ENCODE peak calls at places on chromosomes 16 and 17, in eight cellular contexts. One of them, this sample, is unnamed.

GRCh38 chr16:70551788-70552187 is 28.2 kb downstream of the SF3B3 start:
- DNase-seq in EL: no peak
- DNase-seq in activated CD4-positive, alpha-beta T cell treated with anti-CD3 and anti-CD28 coated beads, Interleukin-2, amount 50 U/mL, for 1 hour: no peak
- DNase-seq in colonic mucosa: no peak
- DNase-seq in bronchial epithelial cell: no peak
- DNase-seq in heart left ventricle: no peak
- DNase-seq in GM23248: no peak
- DNase-seq in posterior cingulate gyrus: no peak
- DNase-seq in this sample: no peak

GRCh38 chr17:34451313-34451712 is 88.3 kb upstream of the CCL1 start:
- DNase-seq in GM23248: peak; percentile 25
- DNase-seq in heart left ventricle: no peak
- DNase-seq in bronchial epithelial cell: no peak
- DNase-seq in colonic mucosa: no peak
- DNase-seq in posterior cingulate gyrus: no peak
- DNase-seq in activated CD4-positive, alpha-beta T cell treated with anti-CD3 and anti-CD28 coated beads, Interleukin-2, amount 50 U/mL, for 1 hour: no peak
- DNase-seq in EL: no peak
- DNase-seq in this sample: no peak

GRCh38 chr17:60522889-60523626 is 3.0 kb downstream of the APPBP2 start:
- DNase-seq in activated CD4-positive, alpha-beta T cell treated with anti-CD3 and anti-CD28 coated beads, Interleukin-2, amount 50 U/mL, for 1 hour: no peak
- DNase-seq in bronchial epithelial cell: no peak
- DNase-seq in posterior cingulate gyrus: no peak
- DNase-seq in heart left ventricle: no peak
- DNase-seq in GM23248: peak; percentile 22
- DNase-seq in EL: no peak
- DNase-seq in colonic mucosa: no peak
- DNase-seq in this sample: no peak

GRCh38 chr16:78227855-78228254 is 128.4 kb downstream of the WWOX start:
- DNase-seq in EL: no peak
- DNase-seq in posterior cingulate gyrus: no peak
- DNase-seq in activated CD4-positive, alpha-beta T cell treated with anti-CD3 and anti-CD28 coated beads, Interleukin-2, amount 50 U/mL, for 1 hour: no peak
- DNase-seq in colonic mucosa: no peak
- DNase-seq in GM23248: no peak
- DNase-seq in heart left ventricle: no peak
- DNase-seq in bronchial epithelial cell: no peak
- DNase-seq in this sample: no peak

GRCh38 chr17:16104189-16104588 is 104.6 kb downstream of the TTC19 start:
- DNase-seq in bronchial epithelial cell: no peak
- DNase-seq in heart left ventricle: no peak
- DNase-seq in posterior cingulate gyrus: no peak
- DNase-seq in activated CD4-positive, alpha-beta T cell treated with anti-CD3 and anti-CD28 coated beads, Interleukin-2, amount 50 U/mL, for 1 hour: no peak
- DNase-seq in GM23248: no peak
- DNase-seq in EL: no peak
- DNase-seq in colonic mucosa: no peak
- DNase-seq in this sample: no peak

GRCh38 chr17:79001190-79002020 is 8.2 kb downstream of the CANT1 start:
- DNase-seq in bronchial epithelial cell: no peak
- DNase-seq in posterior cingulate gyrus: no peak
- DNase-seq in activated CD4-positive, alpha-beta T cell treated with anti-CD3 and anti-CD28 coated beads, Interleukin-2, amount 50 U/mL, for 1 hour: no peak
- DNase-seq in colonic mucosa: peak; percentile 45
- DNase-seq in EL: no peak
- DNase-seq in GM23248: no peak
- DNase-seq in heart left ventricle: peak; percentile 26
- DNase-seq in this sample: no peak

GRCh38 chr17:44115585-44116415 is 7.6 kb downstream of the HDAC5 start:
- DNase-seq in EL: peak; percentile 56
- DNase-seq in GM23248: peak; percentile 66
- DNase-seq in activated CD4-positive, alpha-beta T cell treated with anti-CD3 and anti-CD28 coated beads, Interleukin-2, amount 50 U/mL, for 1 hour: no peak
- DNase-seq in bronchial epithelial cell: no peak
- DNase-seq in heart left ventricle: no peak
- DNase-seq in colonic mucosa: no peak
- DNase-seq in posterior cingulate gyrus: peak; percentile 39
- DNase-seq in this sample: peak; percentile 7

GRCh38 chr17:9356488-9356911 is 219.1 kb downstream of the STX8 start:
- DNase-seq in GM23248: no peak
- DNase-seq in activated CD4-positive, alpha-beta T cell treated with anti-CD3 and anti-CD28 coated beads, Interleukin-2, amount 50 U/mL, for 1 hour: no peak
- DNase-seq in heart left ventricle: peak; percentile 45
- DNase-seq in colonic mucosa: no peak
- DNase-seq in bronchial epithelial cell: peak; percentile 9
- DNase-seq in EL: no peak
- DNase-seq in posterior cingulate gyrus: peak; percentile 18
- DNase-seq in this sample: no peak